ENCODE peak calls at places on chromosomes 6 and 20, in seven cellular contexts. M is CD4-positive, CD25-positive, alpha-beta regulatory T cell; C is PC-3; R is right cardiac atrium; L is CD4-positive, alpha-beta T cell; K is Peyer's patch; E is heart right ventricle. J is an unnamed sample.

GRCh38 chr6:139833592-139833991 is 459.1 kb upstream of the CITED2 start:
- DNase-seq in M (no peak), L (no peak), K (no peak), E (no peak), C (no peak), R (no peak), J (no peak)

GRCh38 chr6:110357696-110358535 is at the start of gene METTL24:
- DNase-seq in K (no peak), R (peak; percentile 27), C (no peak), M (no peak), E (no peak), L (no peak), J (no peak)

GRCh38 chr6:20589266-20589665 is 55.0 kb downstream of the CDKAL1 start:
- DNase-seq in L (no peak), M (peak; percentile 5), R (no peak), E (no peak), C (peak; percentile 57), K (no peak), J (no peak)

GRCh38 chr6:108113557-108114519 is 39.3 kb upstream of the OSTM1 start:
- DNase-seq in C (peak; percentile 64), K (no peak), R (peak; percentile 20), M (no peak), E (peak; percentile 39), L (no peak), J (no peak)

GRCh38 chr6:25051083-25051482 is 115.3 kb upstream of the RIPOR2 start:
- DNase-seq in R (no peak), C (no peak), M (no peak), E (no peak), K (no peak), L (no peak), J (no peak)

GRCh38 chr20:57749861-57750260 is 40.0 kb upstream of the PMEPA1 start:
- DNase-seq in M (no peak), K (no peak), R (no peak), L (no peak), E (no peak), C (no peak), J (no peak)

GRCh38 chr6:40743226-40743625 is 156.1 kb upstream of the LRFN2 start:
- DNase-seq in C (no peak), M (no peak), K (no peak), E (no peak), L (no peak), R (no peak), J (no peak)

GRCh38 chr6:33347816-33348215 is 30.3 kb upstream of the ZBTB22 start:
- DNase-seq in M (no peak), C (no peak), R (no peak), L (no peak), E (no peak), K (no peak), J (no peak)

GRCh38 chr6:56199956-56200355 is 47.4 kb downstream of the COL21A1 start:
- DNase-seq in R (no peak), C (peak; percentile 64), M (no peak), K (no peak), L (no peak), E (no peak), J (no peak)

GRCh38 chr6:162626869-162627268 is 100.7 kb downstream of the PRKN start:
- DNase-seq in M (no peak), E (no peak), C (no peak), K (no peak), L (no peak), R (no peak), J (no peak)

GRCh38 chr6:114346451-114346850 is 3.6 kb upstream of the HS3ST5 start:
- DNase-seq in K (no peak), M (no peak), L (no peak), C (peak; percentile 48), R (no peak), E (no peak), J (no peak)

GRCh38 chr6:111865049-111865585 is 8.1 kb downstream of the FYN start:
- DNase-seq in E (no peak), C (peak; percentile 12), K (no peak), M (no peak), R (no peak), L (no peak), J (no peak)

GRCh38 chr6:142331075-142331551 is 29.3 kb downstream of the ADGRG6 start:
- DNase-seq in E (no peak), M (no peak), K (no peak), R (no peak), L (peak; percentile 7), C (no peak), J (no peak)

GRCh38 chr6:141594874-141595273 is 537.9 kb upstream of the GJE1 start:
- DNase-seq in R (no peak), K (no peak), M (no peak), C (peak; percentile 17), L (no peak), E (no peak), J (no peak)

GRCh38 chr6:94254689-94255088 is 835.3 kb upstream of the EPHA7 start:
- DNase-seq in E (no peak), R (no peak), M (no peak), C (peak; percentile 5), K (no peak), L (no peak), J (no peak)

GRCh38 chr20:11651138-11651537 is 266.6 kb upstream of the BTBD3 start:
- DNase-seq in E (no peak), R (no peak), C (no peak), M (no peak), K (no peak), L (no peak), J (no peak)

GRCh38 chr6:84508981-84509380 is 255.4 kb downstream of the TBX18 start:
- DNase-seq in C (no peak), M (no peak), R (no peak), E (no peak), L (no peak), K (no peak), J (no peak)

GRCh38 chr6:16836186-16836981 is 75.1 kb upstream of the ATXN1 start:
- DNase-seq in C (no peak), K (no peak), E (peak; percentile 8), M (peak; percentile 15), L (no peak), R (no peak), J (no peak)

GRCh38 chr6:57242505-57242904 is 20.4 kb upstream of the RAB23 start:
- DNase-seq in M (no peak), K (no peak), C (peak; percentile 66), E (no peak), R (no peak), L (no peak), J (no peak)

GRCh38 chr6:150934380-150934779 is 68.9 kb downstream of the MTHFD1L start:
- DNase-seq in M (no peak), R (no peak), E (no peak), K (no peak), C (peak; percentile 77), L (no peak), J (no peak)

GRCh38 chr6:119957195-119957594 is 607.6 kb upstream of the MAN1A1 start:
- DNase-seq in L (no peak), C (no peak), E (no peak), M (no peak), K (no peak), R (no peak), J (no peak)

DNA sequence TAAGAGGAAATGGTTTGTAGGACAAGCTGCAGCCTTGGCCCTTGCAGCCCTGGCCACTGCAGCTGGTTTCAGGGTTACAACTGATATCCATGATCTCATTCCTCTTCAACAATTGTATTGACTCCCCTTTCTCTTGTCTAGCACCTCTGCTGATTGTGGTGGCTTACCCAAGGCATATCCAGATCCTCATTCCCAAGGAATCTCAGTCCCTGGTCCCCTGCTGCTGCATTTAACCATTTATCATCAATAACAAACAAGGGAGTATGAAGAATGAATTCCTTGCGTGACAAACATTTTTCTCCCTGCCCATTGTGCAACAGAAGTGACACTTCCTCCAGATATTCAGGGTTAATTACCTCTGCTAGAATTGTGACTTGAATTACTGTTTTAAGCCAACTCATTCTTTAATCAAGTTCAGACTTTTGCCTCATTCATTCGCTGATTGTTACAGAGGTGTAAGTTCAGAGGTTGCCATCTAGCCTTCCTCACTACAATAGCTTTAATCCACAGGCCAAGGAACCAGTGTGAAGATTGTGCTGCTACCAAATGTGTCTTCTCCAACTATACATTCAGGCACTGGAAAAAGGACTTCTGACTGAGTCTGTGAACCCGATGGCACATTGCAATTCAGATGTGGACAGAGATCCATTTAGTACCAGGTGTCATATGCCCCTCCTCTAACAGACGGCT is 111.1 kb upstream of the ADGRF1 start:
- DNase-seq in C (no peak), L (no peak), M (no peak), R (no peak), K (no peak), E (no peak), J (no peak)
- H3K9me3 ChIP-seq in C (no peaks in the 10 kb centered on the region), L (no peaks in the 10 kb centered on the region), M (no peaks in the 10 kb centered on the region), R (no peaks in the 10 kb centered on the region), K (no peaks in the 10 kb centered on the region), E (no peaks in the 10 kb centered on the region), J (no peaks in the 10 kb centered on the region)

GRCh38 chr20:31274441-31274840 is 17.0 kb downstream of the DEFB115 start:
- DNase-seq in K (no peak), M (no peak), R (no peak), E (no peak), L (no peak), C (no peak), J (no peak)

GRCh38 chr20:31278178-31278577 is 20.7 kb downstream of the DEFB115 start:
- DNase-seq in R (no peak), M (no peak), C (no peak), K (no peak), L (no peak), E (no peak), J (no peak)
- H3K9me3 ChIP-seq in R (no peaks in the 10 kb centered on the region), M (peaks cover 11% of the 10 kb centered on the region), C (no peaks in the 10 kb centered on the region), K (no peaks in the 10 kb centered on the region), L (no peaks in the 10 kb centered on the region), E (peaks cover 18% of the 10 kb centered on the region), J (no peaks in the 10 kb centered on the region)

DNA sequence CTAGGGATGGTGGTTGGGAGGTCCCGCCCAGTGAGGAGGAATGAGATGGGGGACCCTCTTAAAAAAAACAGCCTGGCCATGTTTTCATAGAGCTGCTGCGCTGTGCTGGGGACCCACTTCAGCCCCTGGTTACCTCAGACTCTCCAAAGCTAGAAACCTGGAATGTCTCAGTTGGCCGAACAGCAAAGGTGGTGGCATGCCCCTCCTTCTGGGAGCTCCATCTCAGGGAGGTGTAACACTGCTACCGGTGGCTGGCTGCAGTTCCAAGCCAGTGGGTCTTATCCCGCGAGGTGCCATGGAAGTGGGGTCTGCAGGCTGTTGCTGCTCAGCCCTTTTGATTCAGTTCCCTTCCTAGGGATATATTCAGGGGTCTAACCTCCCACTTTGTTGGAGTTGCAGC is 35.7 kb upstream of the TFB1M start:
- DNase-seq in L (no peak), K (no peak), R (no peak), C (no peak), E (no peak), M (no peak), J (no peak)
- H3K9me3 ChIP-seq in L (peaks cover 13% of the 10 kb centered on the region), K (peaks cover 12% of the 10 kb centered on the region), R (peaks cover 3% of the 10 kb centered on the region), C (peaks cover 15% of the 10 kb centered on the region), E (peaks cover 49% of the 10 kb centered on the region), M (peaks cover 20% of the 10 kb centered on the region), J (peaks cover 3% of the 10 kb centered on the region)

DNA sequence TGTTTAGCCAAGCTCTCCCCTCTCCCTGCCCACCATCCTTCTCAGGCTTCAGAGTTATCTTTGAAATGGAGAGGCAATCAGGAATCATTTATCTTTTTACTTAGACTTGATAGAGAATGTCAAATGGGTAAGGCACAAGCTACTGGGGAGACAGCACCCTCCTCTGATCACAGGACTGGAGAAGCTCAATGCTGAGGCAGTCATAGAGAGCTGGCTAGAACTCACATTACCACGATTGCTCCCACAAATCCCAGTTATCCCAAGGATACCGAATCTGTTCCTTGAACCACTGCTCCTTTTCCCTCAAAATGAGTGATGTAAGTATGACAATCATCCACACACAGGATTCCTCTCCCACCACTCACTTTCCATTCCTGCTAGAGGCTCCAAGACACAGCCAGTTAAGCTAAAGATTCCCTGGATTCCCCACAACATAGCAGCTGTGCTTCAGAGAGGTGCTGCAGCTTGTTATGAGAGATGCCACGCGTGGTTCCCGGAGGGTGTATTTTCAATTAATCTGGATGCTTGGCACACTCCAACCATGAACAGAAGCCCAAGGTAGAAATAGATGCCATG is 96.2 kb upstream of the VGLL2 start:
- DNase-seq in C (no peak), L (no peak), M (no peak), E (no peak), K (no peak), R (no peak), J (no peak)
- H3K9me3 ChIP-seq in C (no peaks in the 10 kb centered on the region), L (no peaks in the 10 kb centered on the region), M (no peaks in the 10 kb centered on the region), E (peaks cover 12% of the 10 kb centered on the region), K (peaks cover 4% of the 10 kb centered on the region), R (no peaks in the 10 kb centered on the region), J (no peaks in the 10 kb centered on the region)

J was measured in T-helper 17 cell.